ENCODE peak calls at places on chromosomes 2 and 18, in six cellular contexts. Y is T follicular helper cell, Z is AG09309, K is AG04450, A is T-helper 9 cell, E is Right ventricle myocardium superior. X is an unnamed sample.

GRCh38 chr18:12946549-12947354 is 1.1 kb upstream of the SEH1L start:
- DNase-seq in K (peak), Z (peak), E (peak), Y (no peak), A (no peak), X (no peak)

GRCh38 chr2:190407662-190408537 is at the start of gene MFSD6:
- DNase-seq in Y (peak), Z (no peak), K (no peak), E (peak), A (peak), X (peak)

GRCh38 chr2:133765693-133766092 is 197.4 kb upstream of the NCKAP5 start:
- DNase-seq in Y (no peak), E (peak), Z (no peak), A (no peak), K (no peak), X (no peak)

GRCh38 chr18:73060666-73061270 is 193.0 kb upstream of the NETO1 start:
- DNase-seq in E (no peak), A (no peak), Y (no peak), Z (peak), K (no peak), X (no peak)

GRCh38 chr2:10091182-10091932 is 11.1 kb upstream of the CYS1 start:
- DNase-seq in Y (no peak), K (no peak), Z (no peak), A (no peak), E (peak), X (peak)

GRCh38 chr2:112869258-112869842 is 32.8 kb upstream of the IL1B start:
- DNase-seq in Z (peak), E (peak), Y (no peak), A (no peak), K (no peak), X (no peak)

GRCh38 chr2:233689031-233689430 is 3.7 kb upstream of the UGT1A6 start:
- DNase-seq in Z (no peak), E (no peak), Y (no peak), K (no peak), A (no peak), X (no peak)

GRCh38 chr2:173997269-173997668 is 32.1 kb upstream of the SP3 start:
- DNase-seq in E (peak), Y (no peak), Z (no peak), K (no peak), A (no peak), X (no peak)

GRCh38 chr2:118387509-118387908 is 299.2 kb downstream of the INSIG2 start:
- DNase-seq in Y (no peak), A (no peak), E (no peak), K (peak), Z (peak), X (no peak)

GRCh38 chr2:134507697-134508096 is 211.1 kb downstream of the TMEM163 start:
- DNase-seq in Z (no peak), A (no peak), E (no peak), K (no peak), Y (no peak), X (no peak)

GRCh38 chr2:238439093-238439849 is 12.5 kb downstream of the ASB1 start:
- DNase-seq in Z (peak), E (no peak), K (peak), Y (peak), A (no peak), X (no peak)

GRCh38 chr2:128640847-128641360 is 322.2 kb upstream of the HS6ST1 start:
- DNase-seq in Y (no peak), K (no peak), E (no peak), Z (no peak), A (no peak), X (no peak)

GRCh38 chr18:52288403-52289004 is 51.5 kb upstream of the DCC start:
- DNase-seq in E (no peak), Y (no peak), Z (no peak), K (no peak), A (no peak), X (no peak)

GRCh38 chr2:235135990-235136561 is 184.3 kb downstream of the SH3BP4 start:
- DNase-seq in A (peak), Z (peak), K (peak), E (peak), Y (peak), X (peak)

GRCh38 chr2:225367482-225367881 is 32.0 kb upstream of the NYAP2 start:
- DNase-seq in A (no peak), K (no peak), E (no peak), Y (no peak), Z (no peak), X (no peak)

GRCh38 chr2:113675885-113676284 is 48.8 kb downstream of the RABL2A start:
- DNase-seq in A (no peak), E (peak), K (no peak), Z (no peak), Y (no peak), X (no peak)

GRCh38 chr2:65227035-65227470 is 578 bp upstream of the ACTR2 start:
- DNase-seq in A (no peak), Y (no peak), K (no peak), E (no peak), Z (no peak), X (no peak)

GRCh38 chr2:226410212-226410611 is 389.4 kb downstream of the IRS1 start:
- DNase-seq in A (no peak), E (no peak), K (no peak), Y (no peak), Z (no peak), X (no peak)

GRCh38 chr18:48875942-48876511 is 74.7 kb downstream of the SMAD7 start:
- DNase-seq in K (no peak), Y (no peak), E (no peak), Z (no peak), A (no peak), X (no peak)

GRCh38 chr2:43185146-43185545 is 41.3 kb downstream of the ZFP36L2 start:
- DNase-seq in Y (no peak), E (no peak), K (no peak), Z (no peak), A (no peak), X (no peak)

GRCh38 chr2:240066489-240066888 is 13.2 kb upstream of the OR6B3 start:
- DNase-seq in K (no peak), A (no peak), Y (no peak), E (no peak), Z (no peak), X (no peak)

GRCh38 chr18:58845913-58846312 is 18.8 kb upstream of the ZNF532 start:
- DNase-seq in E (no peak), A (no peak), K (no peak), Y (no peak), Z (no peak), X (no peak)

GRCh38 chr2:75595541-75596395 is 35.0 kb upstream of the EVA1A start:
- DNase-seq in Z (peak), Y (no peak), K (peak), A (no peak), E (no peak), X (no peak)

GRCh38 chr2:20637147-20637546 is 13.8 kb downstream of the HS1BP3 start:
- DNase-seq in K (no peak), Z (no peak), Y (no peak), A (no peak), E (peak), X (no peak)

GRCh38 chr2:215571693-215572092 is 135.8 kb upstream of the FN1 start:
- DNase-seq in Y (no peak), Z (no peak), K (no peak), A (no peak), E (no peak), X (no peak)

GRCh38 chr2:166106431-166107015 is 21.3 kb downstream of the SCN1A start:
- DNase-seq in K (no peak), Z (no peak), E (no peak), Y (no peak), A (no peak), X (no peak)

GRCh38 chr18:76518543-76519155 is 23.6 kb upstream of the ZNF516 start:
- DNase-seq in A (no peak), Y (no peak), K (no peak), Z (no peak), E (peak), X (no peak)

GRCh38 chr2:133927894-133928293 is 326.0 kb upstream of the MGAT5 start:
- DNase-seq in Z (no peak), K (no peak), A (no peak), E (no peak), Y (no peak), X (no peak)

GRCh38 chr2:234502285-234502918 is 5.5 kb upstream of the ARL4C start:
- DNase-seq in Z (no peak), E (no peak), Y (no peak), A (no peak), K (peak), X (no peak)

GRCh38 chr2:98518106-98518505 is 73.4 kb downstream of the INPP4A start:
- DNase-seq in Z (no peak), K (no peak), E (no peak), Y (peak), A (peak), X (peak)

GRCh38 chr2:17879137-17879912 is 858 bp downstream of the KCNS3 start:
- DNase-seq in A (no peak), Z (no peak), E (peak), K (no peak), Y (no peak), X (no peak)

GRCh38 chr2:69089244-69089643 is 76.3 kb downstream of the ANTXR1 start:
- DNase-seq in E (no peak), Z (no peak), A (no peak), Y (no peak), K (peak), X (no peak)